ENCODE peak calls at places on chromosomes 12 and 14, in seven cellular contexts. I is heart right ventricle; W is HFF-Myc; A is GM06990; Y is CD8-positive, alpha-beta T cell; K is WTC11; T is HCT116. H is an unnamed sample.

GRCh38 chr12:53279888-53280498 is 11.9 kb downstream of the ESPL1 start:
- DNase-seq in I (no peak), W (no peak), A (no peak), Y (no peak), K (no peak), T (no peak), H (no peak)

GRCh38 chr14:55354500-55354899 is 57.1 kb downstream of the ATG14 start:
- DNase-seq in I (peak), W (no peak), A (no peak), Y (peak), K (peak), T (peak), H (peak)

GRCh38 chr12:68048648-68049297 is 59.5 kb downstream of the IFNG-AS1 start:
- DNase-seq in I (no peak), W (no peak), A (no peak), Y (no peak), K (no peak), T (no peak), H (no peak)

GRCh38 chr12:6078378-6079083 is 45.9 kb downstream of the VWF start:
- DNase-seq in I (no peak), W (no peak), A (no peak), Y (no peak), K (no peak), T (no peak), H (no peak)

GRCh38 chr12:57258977-57259970 is 8.3 kb upstream of the STAC3 start:
- DNase-seq in I (peak), W (no peak), A (no peak), Y (no peak), K (no peak), T (no peak), H (no peak)

GRCh38 chr14:28902930-28903329 is 136.3 kb downstream of the FOXG1 start:
- DNase-seq in I (no peak), W (no peak), A (no peak), Y (no peak), K (no peak), T (no peak), H (no peak)

GRCh38 chr14:68173227-68173972 is 353.8 kb downstream of the RAD51B start:
- DNase-seq in I (no peak), W (no peak), A (no peak), Y (no peak), K (no peak), T (no peak), H (no peak)

GRCh38 chr12:53344824-53345485 is 8.8 kb upstream of the SP7 start:
- DNase-seq in I (peak), W (no peak), A (peak), Y (peak), K (peak), T (no peak), H (peak)

GRCh38 chr14:92959761-92960680 is 37.1 kb downstream of the CHGA start:
- DNase-seq in I (no peak), W (no peak), A (no peak), Y (no peak), K (no peak), T (no peak), H (no peak)

GRCh38 chr12:124646385-124647230 is 79.2 kb upstream of the NCOR2 start:
- DNase-seq in I (no peak), W (no peak), A (peak), Y (peak), K (no peak), T (no peak), H (no peak)

GRCh38 chr12:67535176-67535575 is 113.4 kb upstream of the DYRK2 start:
- DNase-seq in I (no peak), W (no peak), A (no peak), Y (no peak), K (no peak), T (no peak), H (no peak)

GRCh38 chr12:112945515-112945914 is 7.2 kb downstream of the OAS3 start:
- DNase-seq in I (no peak), W (no peak), A (no peak), Y (no peak), K (no peak), T (no peak), H (no peak)

GRCh38 chr12:131087991-131088700 is 134.4 kb downstream of the ADGRD1 start:
- DNase-seq in I (no peak), W (no peak), A (no peak), Y (no peak), K (peak), T (no peak), H (no peak)

GRCh38 chr14:51575225-51576111 is 76.2 kb upstream of the FRMD6 start:
- DNase-seq in I (peak), W (no peak), A (no peak), Y (no peak), K (peak), T (no peak), H (no peak)

GRCh38 chr14:59251811-59252771 is 63.6 kb downstream of the DAAM1 start:
- DNase-seq in I (no peak), W (no peak), A (no peak), Y (no peak), K (no peak), T (no peak), H (no peak)

GRCh38 chr14:76267322-76268012 is 108.5 kb upstream of the ESRRB start:
- DNase-seq in I (peak), W (no peak), A (no peak), Y (no peak), K (peak), T (no peak), H (peak)

GRCh38 chr12:6535960-6536847 is 1.9 kb downstream of the GAPDH start:
- DNase-seq in I (no peak), W (no peak), A (no peak), Y (no peak), K (no peak), T (no peak), H (no peak)

GRCh38 chr14:49918709-49919108 is 25.8 kb downstream of the ARF6 start:
- DNase-seq in I (no peak), W (no peak), A (no peak), Y (no peak), K (no peak), T (no peak), H (no peak)

GRCh38 chr14:36996133-36996856 is 176.1 kb downstream of the SLC25A21 start:
- DNase-seq in I (no peak), W (no peak), A (no peak), Y (no peak), K (no peak), T (no peak), H (no peak)

GRCh38 chr14:61433169-61433568 is 111.8 kb downstream of the PRKCH start:
- DNase-seq in I (no peak), W (no peak), A (no peak), Y (no peak), K (no peak), T (no peak), H (no peak)

GRCh38 chr12:45674583-45674982 is 54.9 kb upstream of the ARID2 start:
- DNase-seq in I (peak), W (peak), A (no peak), Y (no peak), K (no peak), T (no peak), H (no peak)

GRCh38 chr12:42124764-42125371 is 19.8 kb downstream of the GXYLT1 start:
- DNase-seq in I (no peak), W (no peak), A (no peak), Y (no peak), K (no peak), T (no peak), H (no peak)
- TF ChIP-seq CTCF in I (no peak), W (no peak), A (no peak), Y (no peak), K (no peak), T (no peak), H (no peak)

GRCh38 chr14:47919994-47920393 is 244.6 kb upstream of the MDGA2 start:
- DNase-seq in I (no peak), W (no peak), A (no peak), Y (no peak), K (no peak), T (no peak), H (no peak)

GRCh38 chr14:47919334-47919846 is 244.0 kb upstream of the MDGA2 start:
- DNase-seq in I (no peak), W (no peak), A (no peak), Y (no peak), K (no peak), T (no peak), H (no peak)

GRCh38 chr14:47921133-47921532 is 245.7 kb upstream of the MDGA2 start:
- DNase-seq in I (no peak), W (no peak), A (no peak), Y (no peak), K (no peak), T (no peak), H (no peak)

DNA sequence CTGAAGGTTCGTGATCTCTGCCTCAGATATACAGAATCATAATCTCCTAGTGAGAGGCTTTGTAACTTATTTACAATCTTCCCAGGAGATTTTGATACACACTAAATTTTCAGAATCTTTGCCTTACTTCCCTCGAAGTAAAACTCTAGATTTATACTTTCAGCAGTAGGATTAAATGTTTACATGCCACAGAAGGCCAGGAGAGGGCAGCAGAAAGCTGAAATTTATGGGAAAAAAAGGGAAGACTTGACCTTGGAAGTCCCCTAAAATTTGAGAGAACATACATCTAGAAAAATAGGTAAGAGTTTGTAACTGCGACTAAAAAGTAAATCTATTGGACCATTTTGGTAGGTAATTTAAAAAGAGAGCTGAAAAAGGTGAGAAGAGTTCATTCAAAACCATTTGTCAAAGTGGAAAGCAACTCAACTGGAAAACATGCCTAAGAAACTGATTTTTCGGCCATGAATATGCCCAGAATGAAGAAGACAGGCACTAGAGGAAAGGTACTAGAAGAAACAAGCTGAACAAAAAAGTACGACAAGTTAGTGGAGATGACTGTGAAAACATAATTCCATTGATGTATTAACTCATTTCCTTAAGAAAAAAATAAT is 242.0 kb upstream of the MDGA2 start:
- DNase-seq in I (no peak), W (no peak), A (no peak), Y (no peak), K (peak), T (peak), H (peak)
- TF ChIP-seq CTCF in I (no peak), W (no peak), A (peak), Y (no peak), K (peak), T (peak), H (peak)

DNA sequence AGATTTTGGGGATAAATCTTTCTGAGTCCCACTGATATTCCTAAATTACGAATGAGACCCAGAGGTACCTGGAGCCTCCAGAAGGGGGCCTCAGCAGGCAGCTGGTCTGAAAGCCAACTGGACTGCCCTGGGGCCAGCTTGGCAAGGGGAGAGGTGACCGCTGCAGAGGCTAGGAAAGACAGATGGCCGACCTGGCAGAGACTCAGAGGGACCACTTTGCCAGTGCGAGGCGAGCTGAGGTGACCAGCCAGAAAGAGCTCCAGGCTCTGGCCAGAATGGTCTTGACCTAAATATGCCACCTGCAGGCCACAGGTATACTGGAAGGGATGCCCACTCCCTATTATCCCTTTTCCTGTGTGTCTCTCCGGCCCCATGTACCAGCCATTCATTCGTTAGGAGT is 256.8 kb upstream of the GARIN6 start:
- DNase-seq in I (no peak), W (no peak), A (no peak), Y (no peak), K (peak), T (no peak), H (peak)
- TF ChIP-seq CTCF in I (no peak), W (no peak), A (peak), Y (no peak), K (peak), T (peak), H (peak)

GRCh38 chr12:41743835-41744234 is 400.8 kb downstream of the GXYLT1 start:
- DNase-seq in I (no peak), W (no peak), A (no peak), Y (no peak), K (no peak), T (no peak), H (no peak)

DNA sequence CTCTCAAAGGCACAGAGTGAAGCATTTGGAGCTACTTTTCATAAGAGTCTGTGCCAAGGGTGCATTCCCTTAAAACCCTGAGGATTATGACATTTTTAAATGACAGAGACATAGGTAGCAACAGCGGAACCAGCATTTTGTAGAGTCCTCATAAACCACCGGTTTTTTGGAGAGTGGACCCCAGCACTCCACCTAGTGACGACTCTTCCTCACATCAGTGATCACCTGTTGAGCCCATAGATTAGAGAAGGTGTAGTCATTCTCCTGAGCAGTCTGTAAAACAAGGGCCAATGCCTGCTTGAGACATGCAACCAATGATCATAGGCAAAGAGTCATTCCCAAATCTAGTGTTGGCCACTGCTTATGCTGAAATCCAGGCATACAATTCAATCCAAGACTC is 399.1 kb downstream of the GXYLT1 start:
- DNase-seq in I (no peak), W (no peak), A (no peak), Y (no peak), K (peak), T (no peak), H (no peak)
- TF ChIP-seq CTCF in I (no peak), W (no peak), A (no peak), Y (no peak), K (no peak), T (no peak), H (no peak)

GRCh38 chr12:16531623-16532022 is 74.3 kb downstream of the LMO3 start:
- DNase-seq in I (no peak), W (no peak), A (no peak), Y (no peak), K (no peak), T (no peak), H (no peak)
- TF ChIP-seq CTCF in I (no peak), W (no peak), A (no peak), Y (no peak), K (no peak), T (no peak), H (no peak)

GRCh38 chr12:123389560-123390351 is 5.8 kb downstream of the KMT5A start:
- DNase-seq in I (peak), W (no peak), A (peak), Y (peak), K (peak), T (no peak), H (peak)
- TF ChIP-seq CTCF in I (no peak), W (no peak), A (no peak), Y (no peak), K (no peak), T (no peak), H (no peak)

H was measured in endothelial cell.